ENCODE peak calls at places on chromosome X, in five cellular contexts. Z is RKO, K is trophoblast cell, L is EH, M is amniotic epithelial cell. S is an unnamed sample.

GRCh38 chrX:154486396-154487207 is at the start of gene UBL4A:
- DNase-seq in Z (peak), K (peak), M (peak), L (peak), S (peak)

GRCh38 chrX:30967516-30967915 is 78.5 kb upstream of the TAB3 start:
- DNase-seq in Z (no peak), M (peak), L (no peak), K (peak), S (no peak)

GRCh38 chrX:78024349-78025108 is 55.1 kb upstream of the PGAM4 start:
- DNase-seq in Z (peak), M (peak), K (peak), L (peak), S (no peak)

GRCh38 chrX:2320580-2321327 is 180.0 kb downstream of the DHRSX start:
- DNase-seq in L (peak), Z (no peak), K (peak), M (peak), S (peak)

GRCh38 chrX:148577711-148578110 is 77.3 kb downstream of the AFF2 start:
- DNase-seq in M (no peak), Z (no peak), K (no peak), L (no peak), S (no peak)

GRCh38 chrX:3788494-3789233 is 75.2 kb upstream of the PRKX start:
- DNase-seq in L (no peak), Z (no peak), M (no peak), K (no peak), S (no peak)

GRCh38 chrX:94545722-94546121 is 871.7 kb downstream of the FAM133A start:
- DNase-seq in M (no peak), K (peak), L (no peak), Z (peak), S (no peak)

GRCh38 chrX:109902665-109903064 is 100.2 kb upstream of the TMEM164 start:
- DNase-seq in M (peak), K (no peak), L (peak), Z (no peak), S (no peak)

GRCh38 chrX:40579880-40580536 is 762 bp upstream of the ATP6AP2 start:
- DNase-seq in M (no peak), L (no peak), K (peak), Z (no peak), S (no peak)

GRCh38 chrX:46770006-46770816 is 11.3 kb upstream of the SLC9A7 start:
- DNase-seq in Z (peak), K (peak), M (peak), L (peak), S (no peak)

GRCh38 chrX:106931831-106932491 is 11.8 kb downstream of the CLDN2 start:
- DNase-seq in M (peak), K (peak), L (peak), Z (no peak), S (no peak)

GRCh38 chrX:68746988-68747387 is 81.8 kb upstream of the EFNB1 start:
- DNase-seq in M (no peak), Z (no peak), K (no peak), L (no peak), S (no peak)

GRCh38 chrX:15343075-15343476 is 7.8 kb upstream of the PIGA start:
- DNase-seq in K (peak), Z (no peak), L (peak), M (peak), S (no peak)

S was measured in left lobe of liver.